ENCODE peak calls at places on chromosomes 4 and X, in four cellular contexts. N is fibroblast of the aortic adventitia, B is ascending aorta, E is cardiac muscle cell. X is an unnamed sample.

GRCh38 chr4:128068927-128069326 is 7.8 kb downstream of the LARP1B start:
- DNase-seq in N (peak), B (no peak), E (no peak), X (peak)

GRCh38 chrX:49877397-49878101 is 1.7 kb upstream of the USP27X start:
- DNase-seq in N (no peak), B (no peak), E (no peak), X (no peak)

GRCh38 chrX:139198936-139199335 is 331.6 kb upstream of the F9 start:
- DNase-seq in N (no peak), B (no peak), E (no peak), X (no peak)

GRCh38 chr4:151824647-151825046 is 63.8 kb upstream of the GATB start:
- DNase-seq in N (no peak), B (no peak), E (no peak), X (no peak)

GRCh38 chr4:90456891-90457290 is 329.7 kb downstream of the CCSER1 start:
- DNase-seq in N (no peak), B (no peak), E (no peak), X (no peak)

GRCh38 chr4:174394915-174395314 is 111.2 kb downstream of the CEP44 start:
- DNase-seq in N (peak), B (no peak), E (no peak), X (peak)

GRCh38 chrX:24259544-24260240 is 54.2 kb downstream of the SUPT20HL2 start:
- DNase-seq in N (peak), B (no peak), E (peak), X (peak)

GRCh38 chr4:150854600-150854999 is 160.5 kb downstream of the LRBA start:
- DNase-seq in N (no peak), B (no peak), E (no peak), X (no peak)

GRCh38 chrX:71532078-71532752 is 689 bp upstream of the OGT start:
- DNase-seq in N (peak), B (no peak), E (no peak), X (peak)

GRCh38 chr4:6727081-6727942 is 11.3 kb downstream of the BLOC1S4 start:
- DNase-seq in N (peak), B (no peak), E (no peak), X (peak)

GRCh38 chr4:16123356-16124084 is 39.7 kb upstream of the PROM1 start:
- DNase-seq in N (no peak), B (no peak), E (no peak), X (no peak)

GRCh38 chr4:177308842-177309524 is 691 bp upstream of the NEIL3 start:
- DNase-seq in N (no peak), B (no peak), E (no peak), X (no peak)

GRCh38 chr4:37960098-37960497 is at the start of gene PTTG2:
- DNase-seq in N (no peak), B (no peak), E (no peak), X (no peak)

GRCh38 chr4:6562931-6563901 is 11.8 kb upstream of the MAN2B2 start:
- DNase-seq in N (no peak), B (no peak), E (peak), X (peak)

GRCh38 chr4:103895876-103896465 is 176.2 kb upstream of the TACR3 start:
- DNase-seq in N (no peak), B (no peak), E (no peak), X (no peak)

GRCh38 chr4:184396001-184396400 is 78.3 kb downstream of the IRF2 start:
- DNase-seq in N (no peak), B (no peak), E (no peak), X (peak)

GRCh38 chrX:124524852-124525251 is 178.5 kb downstream of the SH2D1A start:
- DNase-seq in N (no peak), B (no peak), E (no peak), X (no peak)

GRCh38 chr4:179624768-179625181 is 2182.5 kb upstream of the AGA start:
- DNase-seq in N (no peak), B (no peak), E (peak), X (peak)

GRCh38 chr4:159002950-159003349 is 99.9 kb upstream of the RAPGEF2 start:
- DNase-seq in N (peak), B (no peak), E (no peak), X (peak)

GRCh38 chr4:14434916-14435315 is 567.4 kb upstream of the CPEB2 start:
- DNase-seq in N (peak), B (no peak), E (no peak), X (no peak)

GRCh38 chrX:153469811-153470410 is 465 bp downstream of the HAUS7 start:
- DNase-seq in N (peak), B (no peak), E (peak), X (peak)

GRCh38 chrX:2283111-2283847 is 217.5 kb downstream of the DHRSX start:
- DNase-seq in N (peak), B (no peak), E (no peak), X (peak)

GRCh38 chr4:9926591-9926990 is 94.7 kb downstream of the SLC2A9 start:
- DNase-seq in N (no peak), B (no peak), E (no peak), X (no peak)
- H3K4me3 ChIP-seq in N (no peak), B (no peak), E (no peak), X (no peak)

DNA sequence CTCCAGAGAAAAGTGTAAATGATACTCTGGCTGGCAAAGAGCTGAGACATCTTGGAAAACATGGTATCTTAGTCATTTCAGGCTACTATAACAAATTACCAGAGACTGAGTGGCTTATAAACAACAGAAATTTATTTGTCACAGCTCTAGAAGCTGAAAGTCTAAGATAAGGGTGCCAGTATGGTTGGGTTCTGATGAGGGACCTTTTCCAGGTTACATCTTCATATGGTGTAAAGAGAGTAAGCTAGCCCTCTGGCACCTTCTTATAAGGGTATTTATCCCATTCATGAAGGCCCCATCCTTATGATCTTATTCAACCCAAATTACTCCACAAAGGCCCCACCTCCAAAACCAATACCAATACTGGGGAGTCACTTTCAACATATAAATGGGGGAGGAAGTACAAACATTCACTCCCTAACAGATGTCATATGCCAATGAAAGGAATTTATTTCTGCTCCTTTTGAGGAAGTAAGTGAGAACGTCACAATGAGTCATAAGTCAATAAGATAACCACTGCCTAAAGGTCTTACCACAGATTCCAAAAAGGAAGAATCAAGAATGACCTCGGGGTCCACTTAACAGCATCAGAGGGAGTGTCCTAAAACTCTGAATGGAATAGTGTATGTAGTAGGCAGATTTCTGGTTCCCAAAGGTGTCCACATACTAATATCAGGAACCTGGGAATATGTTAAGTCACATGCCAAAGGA is 246.6 kb downstream of the OPHN1 start:
- DNase-seq in N (peak), B (no peak), E (no peak), X (no peak)
- TF ChIP-seq CTCF in N (no peak), B (no peak), E (no peak), X (no peak)

GRCh38 chr4:1547863-1548637 is 136.1 kb downstream of the FAM53A start:
- DNase-seq in N (peak), B (no peak), E (no peak), X (no peak)
- H3K4me3 ChIP-seq in N (no peak), B (peak), E (no peak), X (no peak)

GRCh38 chr4:43458293-43458692 is 565.8 kb downstream of the GRXCR1 start:
- DNase-seq in N (no peak), B (no peak), E (no peak), X (no peak)

GRCh38 chr4:43457866-43458265 is 565.4 kb downstream of the GRXCR1 start:
- DNase-seq in N (no peak), B (no peak), E (no peak), X (no peak)

GRCh38 chr4:43453058-43453457 is 560.5 kb downstream of the GRXCR1 start:
- DNase-seq in N (no peak), B (no peak), E (no peak), X (no peak)

DNA sequence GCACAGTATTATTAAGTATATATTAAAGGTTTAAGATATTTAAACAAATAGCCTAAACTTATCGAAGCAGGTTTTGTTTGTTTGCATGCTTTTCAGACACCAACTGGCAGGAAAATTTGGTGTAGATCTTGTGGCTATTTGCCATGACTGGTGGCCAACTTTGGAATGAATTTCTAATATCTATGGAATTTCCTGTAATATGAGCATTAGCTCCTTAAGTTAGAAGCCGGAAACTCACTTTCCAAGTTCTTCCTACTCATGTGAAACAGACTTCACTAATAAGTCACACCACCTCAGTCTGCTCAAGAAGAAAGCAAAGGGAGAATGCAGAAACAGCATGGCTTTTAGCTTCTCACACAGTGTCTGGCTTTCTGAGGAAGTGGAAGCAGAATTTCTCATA is 563.9 kb downstream of the GRXCR1 start:
- DNase-seq in N (peak), B (no peak), E (no peak), X (peak)
- TF ChIP-seq CTCF in N (no peak), B (no peak), E (no peak), X (no peak)

GRCh38 chr4:71440612-71441011 is 101.8 kb downstream of the SLC4A4 start:
- DNase-seq in N (no peak), B (no peak), E (no peak), X (no peak)
- H3K4me3 ChIP-seq in N (no peak), B (no peak), E (no peak), X (no peak)

DNA sequence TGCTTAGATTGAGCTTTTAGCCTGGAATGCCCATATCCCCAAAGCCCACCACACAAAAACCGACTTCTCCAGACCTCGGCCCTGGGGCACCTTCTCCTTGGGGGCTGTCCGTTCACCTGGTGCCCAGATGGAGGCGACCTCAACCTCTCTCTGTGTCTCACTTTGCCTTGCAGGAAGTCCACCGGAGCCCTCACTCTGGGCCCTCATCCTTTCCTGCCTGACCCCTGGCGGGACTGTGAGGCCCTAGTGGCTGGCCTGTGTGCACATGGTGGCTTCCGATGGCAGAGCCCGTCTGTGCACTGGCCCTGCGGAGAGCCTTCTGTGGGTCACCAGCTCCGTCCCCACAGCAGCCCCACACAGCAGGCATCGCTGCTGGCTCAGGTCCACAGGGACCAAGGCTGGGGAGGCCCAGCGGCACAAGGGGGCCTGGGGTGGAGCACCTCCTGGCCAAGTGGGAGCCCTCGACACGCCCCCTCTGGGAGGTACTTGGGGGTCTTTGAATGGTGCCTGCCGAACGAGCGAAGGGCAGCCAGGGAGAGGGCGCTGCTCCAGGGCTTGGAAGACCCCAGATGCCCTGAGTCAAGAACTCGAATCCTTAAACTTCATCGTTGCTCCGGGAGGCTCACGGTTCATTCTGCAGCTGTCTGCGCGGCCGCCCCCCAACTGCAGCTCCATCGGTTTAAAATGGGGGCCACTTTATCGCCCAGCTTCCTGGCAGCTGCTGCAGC is 97.2 kb upstream of the ADRA2C start:
- DNase-seq in N (no peak), B (no peak), E (no peak), X (no peak)
- TF ChIP-seq CTCF in N (no peak), B (no peak), E (no peak), X (no peak)

DNA sequence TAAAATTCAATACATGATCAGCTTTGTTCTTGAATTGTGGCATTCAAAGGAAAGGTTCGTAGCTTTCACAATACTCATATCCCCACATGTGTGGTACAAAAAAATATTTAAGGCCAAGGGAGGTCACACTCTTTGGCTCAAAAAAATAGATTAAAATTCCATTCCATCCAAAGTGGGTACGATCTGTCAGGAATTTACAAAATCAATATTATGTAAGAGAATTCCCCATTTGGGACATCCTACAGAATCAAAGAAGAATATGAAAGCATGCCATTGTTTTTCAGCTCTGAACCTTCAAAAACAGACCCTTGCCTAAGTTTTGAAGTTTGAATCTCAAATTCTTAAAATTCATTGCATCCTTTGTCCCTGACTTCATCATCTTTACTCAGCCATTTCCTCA is 85.8 kb downstream of the MID1 start:
- DNase-seq in N (no peak), B (no peak), E (no peak), X (no peak)
- H3K4me3 ChIP-seq in N (no peak), B (no peak), E (no peak), X (no peak)

DNA sequence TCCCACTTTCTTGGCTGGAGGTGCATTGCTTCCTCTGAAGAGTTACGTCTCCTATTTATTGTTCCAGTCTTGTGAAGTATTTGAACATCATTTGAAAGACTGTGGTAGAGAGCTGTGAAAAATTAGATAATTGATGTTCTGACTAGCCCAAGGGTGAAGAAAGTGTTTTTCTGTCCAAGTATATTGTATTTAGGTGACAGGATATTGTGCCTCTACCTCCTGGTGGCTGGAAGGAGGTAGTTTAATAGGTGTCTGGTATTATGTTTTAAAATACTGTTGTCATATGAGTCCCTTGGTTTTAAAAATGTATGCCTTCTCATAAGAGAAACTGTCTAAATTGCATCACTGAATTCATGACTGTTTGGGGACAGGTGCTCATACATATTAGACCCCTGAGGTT is 226.0 kb downstream of the SPRY1 start:
- DNase-seq in N (no peak), B (no peak), E (no peak), X (no peak)
- TF ChIP-seq CTCF in N (no peak), B (no peak), E (no peak), X (no peak)